ENCODE peak calls at places on chromosomes 5 and 9, in six cellular contexts. A, B, D, L, R and H are unnamed samples.

GRCh38 chr5:54985301-54986268 is at the start of gene ESM1:
- DNase-seq in A (no peak), B (no peak), D (peak; percentile 87), L (peak; percentile 7), R (no peak), H (peak; percentile 66)

GRCh38 chr5:143741418-143741817 is 70.5 kb upstream of the HMHB1 start:
- DNase-seq in A (no peak), B (no peak), D (no peak), L (no peak), R (no peak), H (no peak)

GRCh38 chr5:150113047-150113744 is 26.8 kb upstream of the CSF1R start:
- DNase-seq in A (no peak), B (peak; percentile 66), D (no peak), L (peak; percentile 97), R (peak; percentile 52), H (no peak)

GRCh38 chr5:173213236-173213933 is 21.6 kb downstream of the NKX2-5 start:
- DNase-seq in A (no peak), B (no peak), D (no peak), L (no peak), R (no peak), H (no peak)

GRCh38 chr5:138635268-138635667 is 60.1 kb upstream of the HSPA9 start:
- DNase-seq in A (no peak), B (no peak), D (peak; percentile 29), L (no peak), R (no peak), H (peak; percentile 88)

GRCh38 chr5:78647411-78647818 is 1.2 kb downstream of the LHFPL2 start:
- DNase-seq in A (no peak), B (peak; percentile 34), D (peak; percentile 47), L (no peak), R (no peak), H (peak; percentile 54)

GRCh38 chr5:1536298-1537165 is 12.8 kb upstream of the LPCAT1 start:
- DNase-seq in A (no peak), B (peak; percentile 16), D (peak; percentile 20), L (peak; percentile 86), R (peak; percentile 29), H (peak; percentile 48)

GRCh38 chr9:38138276-38138675 is 69.2 kb upstream of the SHB start:
- DNase-seq in A (no peak), B (no peak), D (no peak), L (no peak), R (no peak), H (no peak)

GRCh38 chr5:157546456-157547100 is 29.0 kb downstream of the ADAM19 start:
- DNase-seq in A (no peak), B (no peak), D (peak; percentile 65), L (no peak), R (no peak), H (peak; percentile 34)

GRCh38 chr5:58383459-58383858 is 76.4 kb downstream of the PLK2 start:
- DNase-seq in A (no peak), B (no peak), D (no peak), L (no peak), R (no peak), H (no peak)

GRCh38 chr9:86098793-86099694 is at the start of gene GOLM1:
- DNase-seq in A (peak; percentile 63), B (peak; percentile 44), D (peak; percentile 60), L (peak; percentile 41), R (peak; percentile 74), H (peak; percentile 70)

GRCh38 chr5:38465702-38466443 is 90.6 kb downstream of the LIFR start:
- DNase-seq in A (no peak), B (no peak), D (no peak), L (no peak), R (no peak), H (no peak)

GRCh38 chr9:69174645-69175487 is 789 bp downstream of the TJP2 start:
- DNase-seq in A (no peak), B (peak; percentile 55), D (peak; percentile 98), L (peak; percentile 87), R (no peak), H (peak; percentile 98)

GRCh38 chr9:22010881-22011625 is 1.9 kb upstream of the CDKN2B start:
- DNase-seq in A (no peak), B (peak; percentile 67), D (peak; percentile 47), L (no peak), R (peak; percentile 78), H (peak; percentile 57)

GRCh38 chr9:86921141-86921868 is 26.0 kb downstream of the GAS1 start:
- DNase-seq in A (no peak), B (no peak), D (no peak), L (no peak), R (no peak), H (no peak)

GRCh38 chr5:21419383-21419782 is 1431.4 kb upstream of the CDH18 start:
- DNase-seq in A (no peak), B (no peak), D (no peak), L (no peak), R (no peak), H (no peak)

GRCh38 chr5:160646033-160646432 is 206.0 kb downstream of the ATP10B start:
- DNase-seq in A (no peak), B (no peak), D (no peak), L (no peak), R (no peak), H (no peak)

GRCh38 chr9:134868751-134869553 is 11.7 kb upstream of the FCN2 start:
- DNase-seq in A (no peak), B (peak; percentile 22), D (no peak), L (no peak), R (no peak), H (no peak)

GRCh38 chr9:14158911-14159310 is 155.0 kb downstream of the NFIB start:
- DNase-seq in A (no peak), B (no peak), D (peak; percentile 79), L (no peak), R (no peak), H (no peak)

GRCh38 chr9:14158136-14158781 is 155.7 kb downstream of the NFIB start:
- DNase-seq in A (no peak), B (no peak), D (no peak), L (no peak), R (no peak), H (no peak)

GRCh38 chr9:14156046-14156445 is 157.9 kb downstream of the NFIB start:
- DNase-seq in A (no peak), B (no peak), D (no peak), L (no peak), R (no peak), H (no peak)

GRCh38 chr9:14155237-14155636 is 158.7 kb downstream of the NFIB start:
- DNase-seq in A (no peak), B (no peak), D (no peak), L (no peak), R (no peak), H (no peak)

DNA sequence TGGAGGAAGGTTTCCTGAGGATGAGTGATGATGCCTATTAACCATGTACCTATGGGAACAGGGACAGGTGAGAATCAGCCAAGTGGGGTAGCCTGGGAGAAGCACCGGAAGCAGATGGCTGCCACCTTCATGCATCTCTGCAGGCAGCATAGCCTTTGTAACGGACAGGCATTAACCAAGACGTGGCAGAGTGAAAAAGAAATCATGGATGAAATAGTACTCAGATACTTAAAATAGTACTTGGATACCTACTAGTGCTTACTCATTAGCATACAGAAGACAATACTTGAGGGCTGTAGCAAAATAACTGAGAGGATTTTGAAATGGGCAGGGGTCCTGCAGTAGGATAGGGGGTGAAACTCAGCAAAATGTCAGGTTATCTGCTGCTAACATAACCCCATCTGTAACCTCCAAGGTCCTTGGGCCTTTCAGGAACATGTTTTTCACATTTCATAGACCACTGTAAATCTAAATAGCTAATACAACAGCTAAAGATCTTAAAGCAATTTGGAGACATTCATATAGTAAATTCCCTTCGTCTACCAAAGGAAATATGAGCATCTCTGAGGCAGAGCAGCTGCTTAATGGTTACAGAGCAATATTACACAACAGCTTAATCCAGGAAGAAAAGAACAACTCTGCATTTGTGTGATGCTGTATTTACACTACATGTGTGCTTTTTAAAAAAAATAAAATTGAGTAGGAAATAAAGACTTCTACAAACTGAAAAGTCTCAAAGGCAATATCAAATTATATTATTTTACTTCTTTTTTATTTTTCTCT is 154.3 kb downstream of the NFIB start:
- DNase-seq in A (no peak), B (no peak), D (peak; percentile 30), L (no peak), R (no peak), H (no peak)
- H3K14ac ChIP-seq in A (no peak overlapping the region), B (no peak overlapping the region), D (no peak overlapping the region), L (no peak overlapping the region), R (no peak overlapping the region), H (no peak overlapping the region)

GRCh38 chr5:147017191-147017590 is 138.6 kb upstream of the PPP2R2B start:
- DNase-seq in A (no peak), B (no peak), D (no peak), L (no peak), R (no peak), H (peak; percentile 61)
- H3K14ac ChIP-seq in A (no peak overlapping the region), B (no peak overlapping the region), D (no peak overlapping the region), L (no peak overlapping the region), R (no peak overlapping the region), H (no peak overlapping the region)

DNA sequence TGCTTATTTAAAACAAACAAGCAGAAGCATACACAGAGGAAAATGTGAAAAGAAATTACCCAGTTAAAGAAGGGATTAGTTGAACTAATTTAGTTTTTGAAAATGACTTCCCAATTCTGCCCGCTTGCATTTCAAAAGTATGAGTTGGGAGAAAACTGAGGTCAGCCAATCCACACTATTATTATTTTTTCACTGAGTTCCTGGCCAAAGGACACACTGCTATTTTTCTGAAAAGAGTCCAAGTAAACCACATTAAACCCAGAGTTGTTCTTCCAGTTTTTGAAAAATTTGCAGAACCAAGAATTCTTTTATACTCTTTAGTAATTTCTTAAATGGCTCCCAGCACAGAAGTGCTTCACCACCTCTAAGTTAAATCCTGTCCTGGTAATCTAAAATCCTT is 7.5 kb downstream of the SMU1 start:
- DNase-seq in A (no peak), B (no peak), D (no peak), L (no peak), R (no peak), H (no peak)
- H3K14ac ChIP-seq in A (no peak overlapping the region), B (no peak overlapping the region), D (no peak overlapping the region), L (no peak overlapping the region), R (no peak overlapping the region), H (no peak overlapping the region)

GRCh38 chr5:133321286-133321832 is 269.5 kb downstream of the HSPA4 start:
- DNase-seq in A (no peak), B (no peak), D (no peak), L (no peak), R (no peak), H (no peak)

GRCh38 chr5:133323464-133323863 is 271.7 kb downstream of the HSPA4 start:
- DNase-seq in A (no peak), B (no peak), D (no peak), L (no peak), R (no peak), H (no peak)

GRCh38 chr5:133319905-133320520 is 268.2 kb downstream of the HSPA4 start:
- DNase-seq in A (no peak), B (no peak), D (no peak), L (no peak), R (no peak), H (no peak)

GRCh38 chr5:133322743-133323142 is 270.9 kb downstream of the HSPA4 start:
- DNase-seq in A (no peak), B (no peak), D (peak; percentile 9), L (no peak), R (no peak), H (no peak)

DNA sequence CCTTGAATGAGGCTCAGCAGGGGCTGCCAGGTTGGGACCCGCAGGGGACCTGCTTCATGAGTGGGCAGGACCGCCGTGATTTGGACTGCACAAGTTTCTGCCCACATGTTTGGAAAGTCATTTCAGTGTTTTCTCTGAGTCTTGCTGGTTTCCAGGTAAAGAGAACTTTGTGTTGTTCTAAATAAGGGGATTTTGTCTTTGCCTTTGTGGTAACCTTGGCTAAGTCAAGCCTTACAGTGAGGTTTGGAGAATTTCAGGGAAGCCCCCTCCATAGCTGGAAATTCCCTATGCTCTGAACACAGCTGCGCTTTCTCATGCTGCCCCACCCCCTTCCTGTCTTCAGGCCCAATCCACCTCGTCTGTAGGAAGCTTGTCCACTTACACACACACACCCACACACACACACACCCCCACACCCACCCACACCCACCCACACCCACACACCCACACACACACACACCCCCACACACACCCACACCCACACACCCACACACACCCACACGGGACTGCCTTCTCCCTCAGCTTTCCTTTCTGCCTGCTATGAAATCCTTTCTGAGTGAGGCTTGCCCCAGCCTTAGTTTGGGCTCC is 270.1 kb downstream of the HSPA4 start:
- DNase-seq in A (no peak), B (no peak), D (no peak), L (no peak), R (no peak), H (no peak)
- H3K14ac ChIP-seq in A (no peak overlapping the region), B (no peak overlapping the region), D (no peak overlapping the region), L (no peak overlapping the region), R (no peak overlapping the region), H (no peak overlapping the region)